ENCODE peak calls at places on chromosome 12, in six cellular contexts. W is adrenal gland, S is breast epithelium, J is GM12892, U is upper lobe of left lung, N is lower leg skin. D is an unnamed sample.

GRCh38 chr12:117060927-117061300 is 38.3 kb downstream of the TESC start:
- DNase-seq in W (no peak), S (no peak), J (no peak), U (no peak), N (no peak), D (no peak)

GRCh38 chr12:104656921-104657320 is 200.2 kb downstream of the CHST11 start:
- DNase-seq in W (peak), S (no peak), J (no peak), U (no peak), N (peak), D (no peak)

GRCh38 chr12:14833952-14834351 is 9.4 kb downstream of the ART4 start:
- DNase-seq in W (no peak), S (no peak), J (no peak), U (no peak), N (no peak), D (no peak)

GRCh38 chr12:111185889-111186227 is 183.0 kb downstream of the PHETA1 start:
- DNase-seq in W (no peak), S (no peak), J (no peak), U (no peak), N (no peak), D (no peak)

GRCh38 chr12:108605000-108605689 is 7.3 kb upstream of the TMEM119 start:
- DNase-seq in W (peak), S (no peak), J (no peak), U (no peak), N (no peak), D (no peak)

GRCh38 chr12:116876151-116876869 is 4.9 kb downstream of the HRK start:
- DNase-seq in W (no peak), S (no peak), J (no peak), U (no peak), N (no peak), D (no peak)

GRCh38 chr12:14367097-14367661 is 1.7 kb downstream of the ATF7IP start:
- DNase-seq in W (no peak), S (no peak), J (no peak), U (no peak), N (no peak), D (no peak)

GRCh38 chr12:131087302-131087818 is 133.7 kb downstream of the ADGRD1 start:
- DNase-seq in W (peak), S (no peak), J (no peak), U (peak), N (no peak), D (no peak)

GRCh38 chr12:109461049-109461845 is 15.9 kb downstream of the KCTD10 start:
- DNase-seq in W (peak), S (no peak), J (no peak), U (peak), N (no peak), D (no peak)

GRCh38 chr12:70252832-70253231 is 9.6 kb downstream of the CNOT2 start:
- DNase-seq in W (no peak), S (no peak), J (no peak), U (no peak), N (no peak), D (no peak)

GRCh38 chr12:12011880-12012260 is 58.9 kb upstream of the BCL2L14 start:
- DNase-seq in W (no peak), S (no peak), J (no peak), U (no peak), N (no peak), D (no peak)

GRCh38 chr12:34393821-34394150 is 371.5 kb downstream of the ALG10 start:
- DNase-seq in W (peak), S (no peak), J (no peak), U (peak), N (no peak), D (no peak)

GRCh38 chr12:43099691-43100163 is 452.3 kb downstream of the ADAMTS20 start:
- DNase-seq in W (no peak), S (no peak), J (no peak), U (no peak), N (no peak), D (no peak)

GRCh38 chr12:47033797-47034555 is 45.4 kb upstream of the PCED1B start:
- DNase-seq in W (no peak), S (no peak), J (no peak), U (no peak), N (no peak), D (no peak)

GRCh38 chr12:71731439-71732356 is 23.0 kb upstream of the RAB21 start:
- DNase-seq in W (no peak), S (no peak), J (no peak), U (no peak), N (no peak), D (no peak)

GRCh38 chr12:70227911-70228310 is 15.3 kb upstream of the CNOT2 start:
- DNase-seq in W (no peak), S (no peak), J (no peak), U (no peak), N (no peak), D (no peak)

GRCh38 chr12:58850826-58851225 is 69.5 kb downstream of the LRIG3 start:
- DNase-seq in W (no peak), S (no peak), J (no peak), U (no peak), N (no peak), D (no peak)

GRCh38 chr12:48903363-48903981 is 21.8 kb downstream of the FKBP11 start:
- DNase-seq in W (no peak), S (no peak), J (no peak), U (peak), N (no peak), D (no peak)

GRCh38 chr12:128970941-128971340 is 117.7 kb downstream of the GLT1D1 start:
- DNase-seq in W (no peak), S (no peak), J (no peak), U (no peak), N (no peak), D (no peak)

GRCh38 chr12:92745874-92746553 is 43.2 kb downstream of the PLEKHG7 start:
- DNase-seq in W (peak), S (no peak), J (no peak), U (peak), N (peak), D (no peak)

GRCh38 chr12:111482464-111482863 is 76.7 kb downstream of the SH2B3 start:
- DNase-seq in W (no peak), S (no peak), J (no peak), U (no peak), N (no peak), D (no peak)

GRCh38 chr12:46843811-46844210 is 18.0 kb upstream of the SLC38A4 start:
- DNase-seq in W (no peak), S (no peak), J (no peak), U (no peak), N (no peak), D (no peak)

GRCh38 chr12:42213023-42213422 is 25.0 kb downstream of the YAF2 start:
- DNase-seq in W (no peak), S (no peak), J (no peak), U (no peak), N (no peak), D (no peak)

GRCh38 chr12:89949457-89950195 is 241.0 kb upstream of the ATP2B1 start:
- DNase-seq in W (no peak), S (no peak), J (peak), U (no peak), N (no peak), D (no peak)

GRCh38 chr12:13208533-13209278 is 12.2 kb downstream of the EMP1 start:
- DNase-seq in W (no peak), S (no peak), J (no peak), U (no peak), N (no peak), D (no peak)

GRCh38 chr12:18719922-18720321 is 17.9 kb downstream of the PLCZ1 start:
- DNase-seq in W (no peak), S (no peak), J (no peak), U (no peak), N (no peak), D (no peak)

GRCh38 chr12:50102186-50102585 is 1.6 kb upstream of the GPD1 start:
- DNase-seq in W (no peak), S (no peak), J (no peak), U (no peak), N (no peak), D (no peak)

GRCh38 chr12:2488131-2488530 is 306.6 kb upstream of the FKBP4 start:
- DNase-seq in W (no peak), S (no peak), J (no peak), U (no peak), N (no peak), D (no peak)

GRCh38 chr12:124737040-124737419 is 126.6 kb downstream of the SCARB1 start:
- DNase-seq in W (peak), S (no peak), J (no peak), U (peak), N (no peak), D (no peak)
- TF ChIP-seq POLR2A in W (no peak), S (no peak), J (no peak), U (no peak), N (no peak), D (no peak)

GRCh38 chr12:132986885-132987225 is 688 bp downstream of the ZNF26 start:
- DNase-seq in W (no peak), S (no peak), J (no peak), U (no peak), N (no peak), D (no peak)

DNA sequence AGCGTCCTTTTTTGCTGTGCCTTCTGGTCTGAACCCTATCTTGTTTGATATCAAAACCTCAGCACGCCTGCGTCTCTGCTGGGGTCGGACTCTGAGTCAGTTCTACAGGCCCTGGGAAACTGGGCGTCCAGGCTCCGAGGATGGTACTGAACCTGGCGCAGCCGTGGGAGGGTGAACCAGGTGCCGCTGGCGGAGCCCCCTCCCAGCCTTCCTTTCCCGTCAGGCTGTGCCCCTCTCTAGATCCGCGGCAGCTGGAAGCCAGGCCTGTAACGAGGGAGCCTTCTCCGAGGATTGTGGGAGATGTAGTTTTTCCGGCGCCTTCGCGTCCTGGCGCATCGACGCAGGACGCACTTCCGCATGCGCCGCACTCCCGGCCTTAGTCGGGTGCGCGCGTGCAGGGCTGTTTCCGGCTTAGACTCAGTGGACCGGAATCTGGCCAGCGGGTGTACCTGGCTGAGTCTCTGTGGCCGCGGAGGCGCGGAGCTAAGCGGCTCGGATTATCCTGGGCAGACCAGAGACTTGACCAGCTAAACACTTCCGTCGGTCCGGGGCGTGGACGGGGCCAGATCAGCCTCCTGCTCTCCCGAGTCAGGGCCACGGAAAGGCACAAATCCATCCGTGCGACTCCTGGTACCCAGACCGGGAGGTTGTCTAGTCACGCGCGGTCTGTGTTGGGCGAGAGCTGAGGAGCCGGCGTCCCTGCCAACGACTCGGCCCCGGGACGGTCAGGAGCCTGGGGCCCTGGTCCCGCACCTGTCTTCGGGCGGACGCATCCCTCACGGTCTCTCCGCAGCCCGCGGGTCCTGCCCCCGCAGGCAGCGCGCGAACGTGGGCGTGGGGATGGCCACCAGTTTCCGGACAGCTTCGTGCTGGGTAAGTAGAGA is at the start of gene ZNF26:
- DNase-seq in W (peak), S (peak), J (peak), U (peak), N (peak), D (peak)
- TF ChIP-seq POLR2A in W (peak), S (peak), J (peak), U (peak), N (no peak), D (peak)

DNA sequence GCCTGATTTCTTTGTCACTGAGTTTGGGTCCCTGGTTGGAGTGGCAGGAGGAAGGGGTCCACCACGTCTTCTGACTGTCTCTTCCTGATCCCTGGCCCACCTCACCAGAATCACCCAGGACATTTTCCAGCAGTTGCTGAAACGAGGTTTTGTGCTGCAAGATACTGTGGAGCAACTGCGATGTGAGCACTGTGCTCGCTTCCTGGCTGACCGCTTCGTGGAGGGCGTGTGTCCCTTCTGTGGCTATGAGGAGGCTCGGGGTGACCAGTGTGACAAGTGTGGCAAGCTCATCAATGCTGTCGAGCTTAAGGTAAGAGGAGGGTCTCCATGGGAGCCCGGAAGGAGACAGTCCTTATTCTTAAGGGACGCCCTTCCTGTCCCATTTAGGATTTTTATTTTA is 12.3 kb downstream of the MARS1 start:
- DNase-seq in W (no peak), S (no peak), J (no peak), U (no peak), N (no peak), D (no peak)
- TF ChIP-seq POLR2A in W (no peak), S (no peak), J (no peak), U (no peak), N (no peak), D (no peak)

DNA sequence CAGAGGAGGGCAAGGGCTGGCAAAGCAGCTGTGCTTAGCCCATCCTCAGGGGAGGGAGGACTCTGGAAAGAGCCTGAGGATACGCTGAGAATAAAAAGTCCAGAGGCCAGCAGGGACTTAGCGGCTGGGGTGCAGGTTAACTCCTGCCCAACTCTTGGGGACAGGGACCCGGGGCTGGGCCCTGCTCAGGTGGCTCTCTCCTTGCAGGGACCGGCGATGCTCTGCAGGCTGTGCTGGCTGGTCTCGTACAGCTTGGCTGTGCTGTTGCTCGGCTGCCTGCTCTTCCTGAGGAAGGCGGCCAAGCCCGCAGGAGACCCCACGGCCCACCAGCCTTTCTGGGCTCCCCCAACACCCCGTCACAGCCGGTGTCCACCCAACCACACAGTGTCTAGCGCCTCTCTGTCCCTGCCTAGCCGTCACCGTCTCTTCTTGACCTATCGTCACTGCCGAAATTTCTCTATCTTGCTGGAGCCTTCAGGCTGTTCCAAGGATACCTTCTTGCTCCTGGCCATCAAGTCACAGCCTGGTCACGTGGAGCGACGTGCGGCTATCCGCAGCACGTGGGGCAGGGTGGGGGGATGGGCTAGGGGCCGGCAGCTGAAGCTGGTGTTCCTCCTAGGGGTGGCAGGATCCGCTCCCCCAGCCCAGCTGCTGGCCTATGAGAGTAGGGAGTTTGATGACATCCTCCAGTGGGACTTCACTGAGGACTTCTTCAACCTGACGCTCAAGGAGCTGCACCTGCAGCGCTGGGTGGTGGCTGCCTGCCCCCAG is 2.8 kb downstream of the B3GNT4 start:
- DNase-seq in W (no peak), S (no peak), J (no peak), U (no peak), N (no peak), D (no peak)
- TF ChIP-seq POLR2A in W (no peak), S (no peak), J (peak), U (no peak), N (no peak), D (peak)

DNA sequence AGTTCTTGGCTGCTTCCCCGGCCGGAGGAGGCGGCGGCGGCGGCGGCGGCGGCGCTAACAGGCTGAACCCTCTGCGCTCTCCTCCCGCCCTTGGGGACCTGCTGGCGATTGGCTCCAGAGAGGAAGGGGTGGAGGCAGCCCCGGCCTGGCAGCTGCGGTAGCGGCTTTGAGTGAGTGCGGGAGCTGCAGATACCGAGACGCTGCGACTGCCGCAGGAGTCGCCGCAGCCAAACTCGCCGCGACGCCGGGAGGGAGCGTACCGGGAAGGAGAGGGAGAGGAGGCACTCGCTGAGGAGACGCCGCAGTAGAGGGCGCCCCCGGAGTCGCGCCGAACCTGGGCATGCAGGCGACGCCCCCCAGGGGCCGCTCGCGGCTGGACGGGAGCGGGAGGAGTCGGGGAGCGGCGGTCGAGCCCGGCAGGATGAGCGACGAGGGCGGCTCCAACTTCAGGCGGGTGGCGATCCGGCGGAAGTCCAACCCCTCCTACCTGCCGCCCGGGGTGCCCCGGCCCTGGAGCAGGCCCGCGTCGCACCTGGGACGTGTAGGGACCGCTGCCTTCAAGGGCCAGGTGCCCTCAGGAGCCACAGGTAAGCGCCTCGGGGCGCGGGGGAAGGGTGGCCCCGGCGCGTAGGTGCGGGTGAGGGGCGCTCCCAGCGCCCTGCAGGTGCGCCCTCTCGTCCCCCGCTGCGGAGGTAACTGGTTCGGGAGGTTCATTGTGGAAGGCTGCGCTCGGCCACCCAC is at the start of gene FGD4:
- DNase-seq in W (peak), S (peak), J (peak), U (peak), N (peak), D (peak)
- TF ChIP-seq POLR2A in W (no peak), S (no peak), J (no peak), U (peak), N (no peak), D (no peak)

GRCh38 chr12:10673660-10674384 is at the start of gene STYK1:
- DNase-seq in W (peak), S (peak), J (peak), U (peak), N (peak), D (peak)
- TF ChIP-seq POLR2A in W (no peak), S (no peak), J (no peak), U (no peak), N (no peak), D (no peak)

GRCh38 chr12:132145334-132145733 is 1.1 kb downstream of the NOC4L start:
- DNase-seq in W (no peak), S (no peak), J (no peak), U (no peak), N (no peak), D (no peak)

GRCh38 chr12:132142679-132143327 is 1.3 kb downstream of the DDX51 start:
- DNase-seq in W (no peak), S (no peak), J (no peak), U (peak), N (no peak), D (no peak)

GRCh38 chr12:132143328-132144071 is 619 bp downstream of the DDX51 start:
- DNase-seq in W (no peak), S (no peak), J (no peak), U (no peak), N (no peak), D (no peak)

GRCh38 chr12:132146098-132146497 is 1.8 kb downstream of the NOC4L start:
- DNase-seq in W (no peak), S (no peak), J (no peak), U (no peak), N (no peak), D (no peak)

GRCh38 chr12:132144115-132145071 is at the start of the genes DDX51 and NOC4L:
- DNase-seq in W (peak), S (peak), J (peak), U (peak), N (peak), D (peak)
- TF ChIP-seq POLR2A in W (peak), S (no peak), J (peak), U (peak), N (no peak), D (peak)

GRCh38 chr12:121214171-121214777 is 4.3 kb downstream of the P2RX4 start:
- DNase-seq in W (no peak), S (no peak), J (no peak), U (no peak), N (no peak), D (no peak)
- TF ChIP-seq POLR2A in W (no peak), S (no peak), J (no peak), U (no peak), N (no peak), D (no peak)

D was measured in GM12891.